ENCODE peak calls at places on chromosomes 3 and 15, in nine cellular contexts. H is osteoblast; P is tibial artery; R is Peyer's patch; B is right lobe of liver; Z is mucosa of descending colon; S is PC-3; M is A549; K is CD8-positive, alpha-beta T cell. J is an unnamed sample.

GRCh38 chr15:81196576-81197254 is at the start of gene IL16:
- DNase-seq in H (no peak), P (no peak), R (no peak), B (no peak), Z (no peak), S (no peak), M (no peak), K (no peak), J (no peak)

GRCh38 chr3:143098032-143098764 is 21.4 kb upstream of the CHST2 start:
- DNase-seq in H (no peak), P (no peak), R (no peak), B (no peak), Z (no peak), S (peak; percentile 44), M (no peak), K (no peak), J (no peak)

GRCh38 chr3:65883614-65884013 is 155.1 kb downstream of the MAGI1 start:
- DNase-seq in H (no peak), P (no peak), R (no peak), B (no peak), Z (no peak), S (peak; percentile 23), M (no peak), K (no peak), J (no peak)

GRCh38 chr3:187750513-187751123 is 5.3 kb upstream of the BCL6 start:
- DNase-seq in H (no peak), P (no peak), R (no peak), B (no peak), Z (peak; percentile 55), S (peak; percentile 48), M (no peak), K (no peak), J (no peak)

GRCh38 chr3:127823590-127823857 is 1.2 kb upstream of the MGLL start:
- DNase-seq in H (no peak), P (no peak), R (no peak), B (no peak), Z (no peak), S (no peak), M (no peak), K (no peak), J (no peak)

GRCh38 chr3:172310361-172310760 is 137.9 kb downstream of the GHSR start:
- DNase-seq in H (no peak), P (no peak), R (no peak), B (no peak), Z (no peak), S (no peak), M (no peak), K (no peak), J (no peak)

GRCh38 chr3:194137314-194138097 is 1.6 kb downstream of the HES1 start:
- DNase-seq in H (peak; percentile 94), P (peak; percentile 92), R (peak; percentile 84), B (peak; percentile 97), Z (peak; percentile 79), S (peak; percentile 72), M (no peak), K (peak; percentile 45), J (peak; percentile 91)

GRCh38 chr15:69893863-69894262 is 203.9 kb downstream of the TLE3 start:
- DNase-seq in H (peak; percentile 89), P (peak; percentile 72), R (no peak), B (no peak), Z (no peak), S (no peak), M (no peak), K (no peak), J (no peak)

GRCh38 chr15:60788514-60789091 is 309.7 kb upstream of the ICE2 start:
- DNase-seq in H (no peak), P (no peak), R (no peak), B (no peak), Z (no peak), S (no peak), M (no peak), K (no peak), J (no peak)

GRCh38 chr3:161291191-161291901 is 70.2 kb downstream of the NMD3 start:
- DNase-seq in H (no peak), P (no peak), R (no peak), B (no peak), Z (no peak), S (peak; percentile 75), M (no peak), K (no peak), J (no peak)

GRCh38 chr15:89412906-89413411 is 78.3 kb upstream of the POLG start:
- DNase-seq in H (peak; percentile 68), P (no peak), R (no peak), B (no peak), Z (no peak), S (no peak), M (no peak), K (no peak), J (no peak)

GRCh38 chr3:171092467-171092911 is 66.0 kb upstream of the SLC2A2 start:
- DNase-seq in H (no peak), P (no peak), R (no peak), B (no peak), Z (no peak), S (no peak), M (no peak), K (no peak), J (no peak)

GRCh38 chr15:90959894-90960293 is 5.2 kb downstream of the RCCD1 start:
- DNase-seq in H (peak; percentile 86), P (peak; percentile 96), R (no peak), B (no peak), Z (no peak), S (no peak), M (no peak), K (no peak), J (no peak)

DNA sequence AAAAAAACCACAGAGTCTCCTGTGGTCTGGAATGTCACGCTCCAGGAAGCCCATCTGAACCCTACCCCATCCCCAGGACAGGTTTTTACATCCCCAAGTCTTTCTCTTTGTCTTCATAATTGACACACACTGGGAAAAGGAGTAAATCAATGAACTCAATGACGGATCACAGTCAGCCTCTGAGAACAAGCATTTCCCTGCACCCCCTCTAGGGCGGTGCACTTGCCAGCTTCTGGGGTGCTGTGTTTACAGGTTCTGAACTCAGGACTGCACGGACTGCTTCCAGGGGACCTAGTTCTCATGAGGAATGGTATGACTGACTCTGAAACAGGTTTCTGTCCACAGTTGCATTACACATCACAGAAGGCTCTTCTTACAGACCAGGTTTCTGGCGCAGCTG is 81.1 kb downstream of the NUP210 start:
- DNase-seq in H (no peak), P (no peak), R (no peak), B (no peak), Z (no peak), S (no peak), M (no peak), K (no peak), J (no peak)
- H3K4me1 ChIP-seq in H (no peaks in the 10 kb centered on the region), P (no peaks in the 10 kb centered on the region), R (no peaks in the 10 kb centered on the region), B (no peaks in the 10 kb centered on the region), Z (no peaks in the 10 kb centered on the region), S (peaks cover 4% of the 10 kb centered on the region), M (peaks cover 10% of the 10 kb centered on the region), K (no peaks in the 10 kb centered on the region), J (no peaks in the 10 kb centered on the region)

GRCh38 chr3:46417120-46417510 is 10.1 kb downstream of the CCRL2 start:
- DNase-seq in H (no peak), P (no peak), R (no peak), B (no peak), Z (no peak), S (no peak), M (no peak), K (no peak), J (no peak)

GRCh38 chr3:46416134-46417119 is 9.4 kb downstream of the CCRL2 start:
- DNase-seq in H (no peak), P (no peak), R (no peak), B (no peak), Z (no peak), S (no peak), M (no peak), K (no peak), J (no peak)

GRCh38 chr3:46419816-46420215 is 12.8 kb downstream of the CCRL2 start:
- DNase-seq in H (no peak), P (no peak), R (no peak), B (no peak), Z (no peak), S (no peak), M (no peak), K (no peak), J (no peak)

GRCh38 chr3:46420931-46421330 is 13.9 kb downstream of the CCRL2 start:
- DNase-seq in H (no peak), P (no peak), R (no peak), B (no peak), Z (no peak), S (no peak), M (no peak), K (no peak), J (no peak)

GRCh38 chr3:46417841-46418611 is 11.0 kb downstream of the CCRL2 start:
- DNase-seq in H (no peak), P (no peak), R (no peak), B (no peak), Z (no peak), S (no peak), M (no peak), K (no peak), J (no peak)
- TF ChIP-seq CTCF in H (no peak), P (no peak), R (no peak), B (no peak), Z (no peak), S (no peak), M (no peak), K (no peak), J (no peak)

DNA sequence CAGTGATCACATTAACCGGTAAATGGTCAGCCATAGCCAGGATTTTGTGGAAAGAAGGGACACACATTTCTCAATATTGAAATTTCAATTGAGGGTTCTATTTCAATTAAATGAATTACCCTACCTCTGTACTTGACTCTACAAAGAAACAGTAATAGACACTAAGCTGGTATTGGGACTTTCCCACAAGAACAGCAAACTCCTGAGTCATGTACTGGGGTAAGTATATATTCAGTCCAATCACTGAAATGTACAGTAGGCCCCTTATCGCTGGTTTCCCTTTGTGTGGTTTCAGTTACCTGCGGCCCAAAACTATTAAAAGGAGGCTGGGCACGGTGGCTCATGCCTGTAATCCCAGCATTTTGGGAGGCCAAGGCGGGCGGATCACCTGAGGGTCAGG is 17.6 kb downstream of the ASB14 start:
- DNase-seq in H (no peak), P (no peak), R (no peak), B (no peak), Z (no peak), S (no peak), M (no peak), K (no peak), J (no peak)
- H3K4me1 ChIP-seq in H (no peaks in the 10 kb centered on the region), P (no peaks in the 10 kb centered on the region), R (no peaks in the 10 kb centered on the region), B (no peaks in the 10 kb centered on the region), Z (no peaks in the 10 kb centered on the region), S (no peaks in the 10 kb centered on the region), M (no peaks in the 10 kb centered on the region), K (no peaks in the 10 kb centered on the region), J (no peaks in the 10 kb centered on the region)

DNA sequence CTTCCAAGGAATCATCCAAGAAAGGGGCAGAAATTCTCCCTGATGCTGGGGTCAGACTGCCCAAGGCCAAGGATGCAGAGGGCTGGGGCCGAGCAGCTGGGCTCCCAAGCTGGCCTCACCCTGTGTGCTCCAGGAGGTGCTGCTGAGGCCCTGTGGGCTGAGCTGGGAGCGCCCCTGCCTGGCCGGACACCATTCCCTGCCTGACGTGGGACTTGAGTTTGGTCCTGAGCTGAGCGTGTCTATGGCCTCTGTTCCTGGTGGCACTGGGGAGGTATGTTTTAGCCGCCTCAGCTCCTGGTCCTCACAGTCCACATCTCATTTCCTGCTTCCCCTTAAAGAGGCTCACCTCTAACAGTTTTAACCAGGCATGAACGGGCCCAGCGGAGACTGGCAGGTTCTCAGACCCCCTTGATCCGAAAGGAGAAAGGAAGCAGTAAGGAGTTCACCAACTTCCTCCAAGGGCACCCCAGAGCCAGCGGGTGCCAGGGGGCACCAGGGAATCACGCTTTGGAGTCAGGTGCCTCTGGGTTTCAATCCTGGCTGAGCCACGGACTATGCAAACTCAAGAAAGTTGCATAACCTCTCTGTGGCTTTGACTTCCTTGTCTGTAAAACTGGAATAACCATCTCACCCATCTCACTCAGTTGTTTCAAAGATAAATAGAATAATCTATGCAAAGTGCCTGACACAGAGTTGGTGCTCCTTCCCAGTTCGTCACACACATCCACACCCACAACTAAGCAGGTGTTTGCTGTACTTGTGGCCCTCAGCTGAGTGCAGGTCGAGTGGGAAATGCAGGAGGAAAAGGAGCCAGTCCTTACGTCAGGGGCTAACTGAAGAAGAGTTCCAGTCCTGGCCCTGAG is 48.6 kb downstream of the SLC12A8 start:
- DNase-seq in H (no peak), P (no peak), R (no peak), B (no peak), Z (peak; percentile 58), S (peak; percentile 3), M (no peak), K (no peak), J (peak; percentile 73)
- TF ChIP-seq CTCF in H (peak; percentile 47), P (no peak), R (no peak), B (no peak), Z (no peak), S (peak; percentile 12), M (peak; percentile 11), K (no peak), J (no peak)

J was measured in left lung.